ENCODE peak calls at places on chromosomes 4 and X, in seven cellular contexts. E is stomach; R is adipocyte; S is cardiac fibroblast; I is activated CD4-positive, alpha-beta T cell treated with anti-CD3 and anti-CD28 coated beads for 24 hours; Q is AG09309; O is upper lobe of right lung. N is an unnamed sample.

GRCh38 chrX:110167952-110168451 is 149.9 kb downstream of the AMMECR1 start:
- DNase-seq in E (no peak), R (peak), S (no peak), I (peak), Q (no peak), O (peak), N (no peak)

GRCh38 chr4:113057891-113058290 is 8.4 kb downstream of the ANK2 start:
- DNase-seq in E (no peak), R (no peak), S (no peak), I (no peak), Q (no peak), O (no peak), N (peak)

GRCh38 chrX:25968920-25969319 is 169.2 kb upstream of the MAGEB18 start:
- DNase-seq in E (no peak), R (no peak), S (peak), I (no peak), Q (no peak), O (no peak), N (peak)

GRCh38 chr4:110533940-110534339 is 58.0 kb downstream of the ENPEP start:
- DNase-seq in E (no peak), R (peak), S (peak), I (no peak), Q (peak), O (no peak), N (peak)

GRCh38 chr4:42398448-42399355 is 1.4 kb downstream of the SHISA3 start:
- DNase-seq in E (no peak), R (no peak), S (no peak), I (no peak), Q (no peak), O (no peak), N (peak)

GRCh38 chr4:54541426-54542118 is 116.2 kb upstream of the KIT start:
- DNase-seq in E (no peak), R (peak), S (peak), I (no peak), Q (no peak), O (no peak), N (peak)

GRCh38 chrX:34918091-34918736 is 24.4 kb upstream of the FAM47B start:
- DNase-seq in E (no peak), R (peak), S (peak), I (no peak), Q (no peak), O (no peak), N (peak)

GRCh38 chr4:53640576-53641459 is 49.5 kb upstream of the LNX1 start:
- DNase-seq in E (peak), R (no peak), S (peak), I (no peak), Q (no peak), O (peak), N (no peak)

GRCh38 chr4:8592366-8593267 is at the start of gene CPZ:
- DNase-seq in E (no peak), R (peak), S (peak), I (no peak), Q (no peak), O (no peak), N (peak)

GRCh38 chr4:158722291-158722916 is 792 bp downstream of the PPID start:
- DNase-seq in E (no peak), R (peak), S (peak), I (no peak), Q (no peak), O (no peak), N (peak)

GRCh38 chrX:135591871-135592270 is 71.4 kb downstream of the INTS6L start:
- DNase-seq in E (no peak), R (no peak), S (no peak), I (no peak), Q (no peak), O (no peak), N (no peak)

GRCh38 chr4:12118651-12119213 is 690.0 kb upstream of the HS3ST1 start:
- DNase-seq in E (no peak), R (no peak), S (peak), I (no peak), Q (no peak), O (no peak), N (no peak)

GRCh38 chr4:118749347-118749988 is 64.3 kb downstream of the METTL14 start:
- DNase-seq in E (no peak), R (no peak), S (no peak), I (no peak), Q (no peak), O (no peak), N (no peak)

GRCh38 chrX:6707497-6707896 is 172.6 kb upstream of the VCX3A start:
- DNase-seq in E (no peak), R (no peak), S (no peak), I (no peak), Q (no peak), O (no peak), N (no peak)